ENCODE peak calls at places on chromosomes 2 and 18, in nine cellular contexts. E is foreskin fibroblast, O is left ventricle myocardium inferior, S is dorsolateral prefrontal cortex, H is tibial artery, Y is type B pancreatic cell, N is choroid plexus epithelial cell, P is prostate gland, J is breast epithelium. R is an unnamed sample.

GRCh38 chr18:57664600-57665165 is 43.0 kb upstream of the NARS1 start:
- DNase-seq in E (no peak), O (no peak), S (no peak), H (no peak), Y (no peak), N (no peak), P (no peak), J (no peak), R (no peak)

GRCh38 chr2:110770696-110771425 is 38.5 kb downstream of the ACOXL start:
- DNase-seq in E (peak), O (peak), S (no peak), H (peak), Y (no peak), N (peak), P (peak), J (no peak), R (no peak)

GRCh38 chr2:239581352-239581901 is 180.6 kb upstream of the HDAC4 start:
- DNase-seq in E (no peak), O (no peak), S (peak), H (peak), Y (no peak), N (no peak), P (no peak), J (no peak), R (no peak)

GRCh38 chr18:25467226-25468065 is 115.5 kb upstream of the ZNF521 start:
- DNase-seq in E (peak), O (peak), S (no peak), H (peak), Y (no peak), N (no peak), P (peak), J (peak), R (no peak)

GRCh38 chr2:113218283-113219091 is 44.7 kb downstream of the PSD4 start:
- DNase-seq in E (peak), O (peak), S (no peak), H (peak), Y (no peak), N (no peak), P (no peak), J (peak), R (no peak)

GRCh38 chr2:74821177-74822124 is 12.5 kb upstream of the HK2 start:
- DNase-seq in E (no peak), O (no peak), S (no peak), H (no peak), Y (no peak), N (no peak), P (no peak), J (no peak), R (no peak)

GRCh38 chr2:133862400-133862977 is 294.2 kb upstream of the NCKAP5 start:
- DNase-seq in E (no peak), O (no peak), S (no peak), H (no peak), Y (no peak), N (no peak), P (no peak), J (no peak), R (no peak)

GRCh38 chr2:62724886-62725711 is 19.6 kb downstream of the EHBP1 start:
- DNase-seq in E (no peak), O (peak), S (peak), H (no peak), Y (no peak), N (no peak), P (no peak), J (no peak), R (peak)

GRCh38 chr2:223054193-223054781 is 2.3 kb downstream of the KCNE4 start:
- DNase-seq in E (peak), O (peak), S (no peak), H (peak), Y (no peak), N (peak), P (no peak), J (no peak), R (no peak)

GRCh38 chr2:42030196-42030759 is 17.5 kb upstream of the PKDCC start:
- DNase-seq in E (no peak), O (no peak), S (no peak), H (no peak), Y (no peak), N (no peak), P (no peak), J (no peak), R (no peak)

GRCh38 chr2:73925853-73926492 is 707 bp upstream of the DGUOK start:
- DNase-seq in E (no peak), O (no peak), S (no peak), H (no peak), Y (no peak), N (no peak), P (peak), J (no peak), R (no peak)

GRCh38 chr2:4668381-4668780 is 965.0 kb downstream of the DCDC2C start:
- DNase-seq in E (no peak), O (no peak), S (no peak), H (no peak), Y (no peak), N (no peak), P (no peak), J (no peak), R (no peak)

GRCh38 chr2:31296641-31297287 is 62.8 kb downstream of the EHD3 start:
- DNase-seq in E (no peak), O (no peak), S (no peak), H (no peak), Y (no peak), N (peak), P (no peak), J (no peak), R (no peak)

GRCh38 chr2:207764096-207764630 is 5.5 kb downstream of the FZD5 start:
- DNase-seq in E (no peak), O (no peak), S (no peak), H (no peak), Y (no peak), N (no peak), P (no peak), J (no peak), R (no peak)

GRCh38 chr2:67259581-67260347 is 137.4 kb upstream of the ETAA1 start:
- DNase-seq in E (peak), O (peak), S (no peak), H (peak), Y (no peak), N (peak), P (no peak), J (no peak), R (no peak)

GRCh38 chr2:64608867-64609228 is 44.9 kb downstream of the SERTAD2 start:
- DNase-seq in E (no peak), O (peak), S (no peak), H (no peak), Y (no peak), N (no peak), P (no peak), J (no peak), R (no peak)

GRCh38 chr2:173986805-173987204 is 21.6 kb upstream of the SP3 start:
- DNase-seq in E (peak), O (no peak), S (no peak), H (peak), Y (no peak), N (peak), P (no peak), J (no peak), R (no peak)

GRCh38 chr2:120299024-120299423 is 46.4 kb downstream of the RALB start:
- DNase-seq in E (no peak), O (no peak), S (no peak), H (no peak), Y (no peak), N (no peak), P (no peak), J (no peak), R (no peak)

GRCh38 chr18:50195689-50196088 is 742 bp upstream of the MYO5B start:
- DNase-seq in E (no peak), O (no peak), S (no peak), H (no peak), Y (no peak), N (no peak), P (no peak), J (no peak), R (no peak)

GRCh38 chr2:177753682-177754475 is 318.7 kb downstream of the PDE11A start:
- DNase-seq in E (peak), O (peak), S (peak), H (peak), Y (no peak), N (peak), P (no peak), J (no peak), R (no peak)

GRCh38 chr2:201964631-201965206 is 68.9 kb upstream of the FZD7 start:
- DNase-seq in E (no peak), O (no peak), S (no peak), H (no peak), Y (no peak), N (peak), P (no peak), J (no peak), R (peak)

GRCh38 chr2:195682077-195682476 is 25.1 kb downstream of the SLC39A10 start:
- DNase-seq in E (no peak), O (no peak), S (no peak), H (no peak), Y (no peak), N (no peak), P (no peak), J (no peak), R (no peak)

GRCh38 chr2:143728498-143728897 is 599.3 kb downstream of the ARHGAP15 start:
- DNase-seq in E (no peak), O (no peak), S (no peak), H (no peak), Y (no peak), N (no peak), P (no peak), J (no peak), R (peak)

GRCh38 chr18:62828091-62828640 is 112.8 kb downstream of the PHLPP1 start:
- DNase-seq in E (no peak), O (no peak), S (no peak), H (no peak), Y (no peak), N (no peak), P (no peak), J (no peak), R (no peak)

GRCh38 chr2:163774862-163775261 is 39.1 kb upstream of the FIGN start:
- DNase-seq in E (peak), O (no peak), S (no peak), H (no peak), Y (no peak), N (peak), P (no peak), J (no peak), R (no peak)

GRCh38 chr18:55047546-55047945 is 88.3 kb upstream of the CCDC68 start:
- DNase-seq in E (peak), O (no peak), S (no peak), H (no peak), Y (no peak), N (peak), P (no peak), J (no peak), R (no peak)

GRCh38 chr2:28658369-28658768 is 93.3 kb upstream of the PPP1CB start:
- DNase-seq in E (peak), O (no peak), S (no peak), H (no peak), Y (no peak), N (peak), P (no peak), J (no peak), R (no peak)

GRCh38 chr2:14861201-14861600 is 228.7 kb downstream of the LRATD1 start:
- DNase-seq in E (no peak), O (no peak), S (no peak), H (no peak), Y (no peak), N (no peak), P (no peak), J (no peak), R (no peak)

GRCh38 chr2:29522951-29523669 is 398.3 kb downstream of the ALK start:
- DNase-seq in E (peak), O (no peak), S (no peak), H (no peak), Y (no peak), N (peak), P (no peak), J (no peak), R (no peak)

DNA sequence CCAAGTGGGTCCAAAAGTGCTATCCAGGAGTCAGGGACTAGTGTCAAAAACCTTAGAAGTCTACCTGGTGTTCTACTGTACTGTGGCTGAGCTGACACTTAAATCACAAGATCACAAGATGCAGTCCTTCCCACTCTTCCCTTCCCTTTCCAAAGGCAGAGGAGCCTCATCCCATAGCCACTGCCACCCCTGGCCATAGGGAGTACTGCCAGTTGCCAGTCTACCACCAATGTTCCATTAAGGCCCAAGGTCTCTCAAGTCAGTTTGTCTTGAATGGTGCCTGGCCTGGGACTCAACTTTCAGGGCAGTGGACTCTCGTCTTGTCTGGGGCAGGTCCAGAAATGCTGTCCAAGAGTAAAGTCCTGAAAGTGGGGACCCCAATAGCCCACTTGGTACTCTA is 585.6 kb downstream of the NUP35 start:
- DNase-seq in E (no peak), O (no peak), S (no peak), H (no peak), Y (no peak), N (no peak), P (no peak), J (no peak), R (no peak)
- TF ChIP-seq CTCF in E (no peak), O (no peak), S (no peak), H (no peak), Y (peak), N (no peak), P (no peak), J (no peak), R (no peak)

GRCh38 chr2:68719912-68720311 is 14.7 kb upstream of the ARHGAP25 start:
- DNase-seq in E (no peak), O (no peak), S (no peak), H (no peak), Y (no peak), N (no peak), P (no peak), J (no peak), R (peak)

GRCh38 chr2:68721482-68722071 is 13.0 kb upstream of the ARHGAP25 start:
- DNase-seq in E (no peak), O (no peak), S (no peak), H (no peak), Y (no peak), N (peak), P (no peak), J (no peak), R (peak)

GRCh38 chr2:68720665-68721064 is 13.9 kb upstream of the ARHGAP25 start:
- DNase-seq in E (no peak), O (no peak), S (no peak), H (no peak), Y (no peak), N (no peak), P (no peak), J (no peak), R (no peak)

GRCh38 chr2:68726100-68726499 is 8.5 kb upstream of the ARHGAP25 start:
- DNase-seq in E (no peak), O (no peak), S (no peak), H (no peak), Y (no peak), N (no peak), P (no peak), J (no peak), R (no peak)

DNA sequence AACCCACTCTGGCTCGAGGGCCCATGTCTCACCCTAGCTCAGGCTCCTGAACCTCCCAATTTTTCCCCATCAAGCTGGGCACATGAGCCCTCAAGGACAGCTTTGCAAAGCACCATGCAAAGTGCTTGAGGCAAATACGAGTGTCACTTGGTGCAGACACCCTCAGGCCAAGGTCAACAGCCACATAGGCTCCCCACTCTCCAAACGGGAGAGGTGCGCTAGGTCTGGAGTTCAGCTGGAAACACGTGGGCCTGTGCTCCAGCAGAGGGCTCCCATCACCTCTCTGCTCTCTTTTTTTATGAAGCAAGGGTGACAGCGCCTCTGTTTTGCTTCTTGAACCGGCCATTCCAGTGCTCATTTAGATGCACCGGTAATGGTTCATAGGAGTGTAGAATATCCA is 11.9 kb upstream of the ARHGAP25 start:
- DNase-seq in E (no peak), O (no peak), S (no peak), H (no peak), Y (no peak), N (no peak), P (no peak), J (no peak), R (no peak)
- TF ChIP-seq CTCF in E (no peak), O (no peak), S (no peak), H (no peak), Y (no peak), N (peak), P (no peak), J (no peak), R (no peak)

DNA sequence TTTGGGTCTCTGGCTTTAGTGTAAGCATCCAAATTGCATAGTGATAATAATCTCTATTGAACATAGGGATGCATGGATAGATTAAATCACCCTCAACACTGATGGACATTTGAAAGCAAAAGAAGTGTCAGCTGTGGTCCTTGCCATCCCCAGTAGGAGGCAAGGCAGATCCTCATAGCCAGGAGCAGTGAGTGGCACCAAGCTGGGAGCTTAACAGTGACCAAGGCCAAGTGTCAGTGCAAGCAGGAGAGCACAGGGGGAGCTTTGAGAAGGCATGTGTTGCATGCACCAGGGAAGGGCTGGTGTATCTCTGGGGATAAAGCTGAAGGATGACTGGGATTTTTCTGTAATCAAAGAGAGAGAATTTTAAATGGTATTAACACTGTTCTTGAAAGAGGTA is 14.7 kb downstream of the SLC14A1 start:
- DNase-seq in E (no peak), O (no peak), S (no peak), H (no peak), Y (no peak), N (no peak), P (no peak), J (no peak), R (no peak)
- TF ChIP-seq CTCF in E (no peak), O (peak), S (no peak), H (no peak), Y (no peak), N (peak), P (no peak), J (no peak), R (no peak)

GRCh38 chr2:172561270-172561669 is 5.4 kb downstream of the PDK1 start:
- DNase-seq in E (no peak), O (no peak), S (no peak), H (no peak), Y (no peak), N (peak), P (no peak), J (no peak), R (no peak)
- TF ChIP-seq CTCF in E (no peak), O (no peak), S (no peak), H (no peak), Y (no peak), N (no peak), P (no peak), J (no peak), R (no peak)

DNA sequence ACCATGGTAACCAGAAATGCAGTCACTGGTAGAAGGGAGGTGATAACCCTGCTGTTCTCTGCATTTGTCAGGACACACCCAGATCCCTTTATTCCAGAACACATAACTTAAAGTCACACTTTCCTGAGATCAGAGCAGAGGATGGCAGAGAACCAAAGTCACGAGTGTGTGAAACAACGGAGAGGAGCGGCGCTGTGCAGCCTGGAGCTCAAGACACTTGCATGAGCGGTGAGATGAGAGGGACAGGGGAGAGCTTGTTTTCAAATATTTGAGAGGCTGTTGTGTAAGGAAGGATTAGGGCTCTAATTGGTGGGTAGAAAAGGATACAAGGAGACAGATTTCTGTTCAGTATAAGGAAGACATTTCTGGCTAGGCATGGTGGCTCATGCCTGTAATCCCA is 43.3 kb upstream of the AAK1 start:
- DNase-seq in E (no peak), O (no peak), S (no peak), H (no peak), Y (no peak), N (no peak), P (peak), J (no peak), R (no peak)
- TF ChIP-seq CTCF in E (no peak), O (no peak), S (no peak), H (no peak), Y (no peak), N (no peak), P (no peak), J (no peak), R (no peak)

GRCh38 chr2:53334610-53335009 is 433.0 kb upstream of the CHAC2 start:
- DNase-seq in E (no peak), O (no peak), S (no peak), H (no peak), Y (no peak), N (no peak), P (no peak), J (no peak), R (no peak)
- TF ChIP-seq CTCF in E (no peak), O (no peak), S (no peak), H (no peak), Y (no peak), N (no peak), P (no peak), J (no peak), R (no peak)

DNA sequence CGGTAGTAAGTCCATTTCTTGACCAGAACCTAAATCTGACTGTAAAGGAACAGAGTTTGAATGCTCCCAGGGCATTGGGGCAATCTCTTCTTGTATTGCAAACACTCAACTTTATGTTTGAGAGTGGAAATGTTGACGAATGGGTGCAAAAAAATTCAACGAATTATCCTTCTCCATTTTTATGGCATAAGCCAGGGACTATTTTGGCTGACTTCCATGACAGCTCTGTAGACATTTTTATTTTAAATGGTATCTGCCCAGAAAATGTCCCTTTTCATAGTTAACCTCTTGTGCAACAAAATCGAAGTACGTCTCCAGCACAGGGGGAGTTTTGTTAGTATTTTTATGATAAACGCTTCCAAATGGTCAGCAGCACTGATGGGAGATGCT is 3.7 kb downstream of the MLPH start:
- DNase-seq in E (no peak), O (no peak), S (no peak), H (no peak), Y (no peak), N (no peak), P (no peak), J (no peak), R (no peak)
- TF ChIP-seq CTCF in E (no peak), O (no peak), S (no peak), H (no peak), Y (no peak), N (no peak), P (no peak), J (no peak), R (no peak)

GRCh38 chr2:12007282-12007681 is 260.9 kb downstream of the LPIN1 start:
- DNase-seq in E (no peak), O (no peak), S (no peak), H (no peak), Y (no peak), N (no peak), P (no peak), J (no peak), R (no peak)

GRCh38 chr2:12002215-12002614 is 255.8 kb downstream of the LPIN1 start:
- DNase-seq in E (no peak), O (no peak), S (no peak), H (no peak), Y (no peak), N (no peak), P (no peak), J (no peak), R (no peak)

GRCh38 chr2:12005886-12006681 is 259.7 kb downstream of the LPIN1 start:
- DNase-seq in E (no peak), O (no peak), S (no peak), H (no peak), Y (no peak), N (peak), P (no peak), J (peak), R (peak)

GRCh38 chr2:12006841-12007240 is 260.4 kb downstream of the LPIN1 start:
- DNase-seq in E (no peak), O (no peak), S (no peak), H (no peak), Y (no peak), N (peak), P (no peak), J (no peak), R (no peak)

GRCh38 chr2:12004713-12005112 is 258.3 kb downstream of the LPIN1 start:
- DNase-seq in E (no peak), O (no peak), S (no peak), H (no peak), Y (no peak), N (no peak), P (no peak), J (no peak), R (no peak)
- TF ChIP-seq CTCF in E (no peak), O (no peak), S (no peak), H (no peak), Y (no peak), N (no peak), P (no peak), J (no peak), R (no peak)

GRCh38 chr2:84492571-84492970 is 23.7 kb upstream of the DNAH6 start:
- DNase-seq in E (no peak), O (no peak), S (no peak), H (no peak), Y (no peak), N (peak), P (no peak), J (no peak), R (no peak)
- TF ChIP-seq CTCF in E (peak), O (no peak), S (no peak), H (no peak), Y (peak), N (peak), P (no peak), J (no peak), R (no peak)

R was measured in activated CD8-positive, alpha-beta T cell treated with anti-CD3 and anti-CD28 coated beads for 36 hours.